ENCODE peak calls at places on chromosomes 1 and 21, in seven cellular contexts. J is HCT116, W is MM.1S, U is PC-3, C is GM23338, B is hepatocyte, H is SK-N-SH. F is an unnamed sample.
A peak's percentile ranks its signal among the peaks of the same experiment; 100 is the strongest.

GRCh38 chr1:51636765-51637522 is 20.1 kb downstream of the OSBPL9 start:
- DNase-seq in J (peak; percentile 70), W (no peak), U (peak; percentile 89), C (no peak), B (peak; percentile 23), H (no peak), F (peak; percentile 65)

GRCh38 chr1:89910780-89911179 is 84.1 kb upstream of the ZNF326 start:
- DNase-seq in J (peak; percentile 8), W (no peak), U (peak; percentile 37), C (peak; percentile 93), B (no peak), H (no peak), F (peak; percentile 73)

GRCh38 chr1:153597206-153597605 is 15.7 kb downstream of the S100A16 start:
- DNase-seq in J (no peak), W (no peak), U (peak; percentile 59), C (no peak), B (no peak), H (no peak), F (peak; percentile 68)

GRCh38 chr1:155759966-155760630 is 71.2 kb downstream of the DAP3 start:
- DNase-seq in J (no peak), W (no peak), U (peak; percentile 93), C (no peak), B (no peak), H (no peak), F (peak; percentile 55)

GRCh38 chr21:19237603-19238002 is 834.0 kb upstream of the TMPRSS15 start:
- DNase-seq in J (no peak), W (no peak), U (no peak), C (no peak), B (no peak), H (no peak), F (no peak)

GRCh38 chr21:16742116-16742515 is 770.7 kb upstream of the CXADR start:
- DNase-seq in J (no peak), W (no peak), U (no peak), C (no peak), B (no peak), H (no peak), F (no peak)

GRCh38 chr1:192133350-192133950 is 24.8 kb upstream of the RGS18 start:
- DNase-seq in J (no peak), W (no peak), U (peak; percentile 36), C (no peak), B (no peak), H (no peak), F (no peak)

GRCh38 chr1:4072754-4073153 is 172.7 kb upstream of the C1orf174 start:
- DNase-seq in J (no peak), W (no peak), U (no peak), C (no peak), B (no peak), H (no peak), F (no peak)

GRCh38 chr1:31701137-31701736 is 2.6 kb downstream of the COL16A1 start:
- DNase-seq in J (no peak), W (no peak), U (peak; percentile 96), C (no peak), B (peak; percentile 96), H (peak; percentile 86), F (peak; percentile 91)

GRCh38 chr1:14659913-14660312 is 61.4 kb downstream of the KAZN start:
- DNase-seq in J (no peak), W (no peak), U (no peak), C (no peak), B (no peak), H (peak; percentile 61), F (no peak)

GRCh38 chr1:155499953-155500621 is 62.5 kb downstream of the ASH1L start:
- DNase-seq in J (no peak), W (peak; percentile 55), U (no peak), C (peak; percentile 15), B (peak; percentile 48), H (peak; percentile 56), F (no peak)

GRCh38 chr1:244865028-244865371 is 657 bp upstream of the HNRNPU start:
- DNase-seq in J (no peak), W (no peak), U (no peak), C (peak; percentile 56), B (peak; percentile 39), H (peak; percentile 38), F (peak; percentile 26)

GRCh38 chr1:21352586-21352985 is 62.3 kb upstream of the ECE1 start:
- DNase-seq in J (no peak), W (no peak), U (no peak), C (no peak), B (no peak), H (no peak), F (no peak)

GRCh38 chr1:161838885-161839284 is 72.8 kb downstream of the ATF6 start:
- DNase-seq in J (no peak), W (no peak), U (no peak), C (no peak), B (no peak), H (no peak), F (no peak)

GRCh38 chr1:3231826-3232225 is 162.8 kb downstream of the PRDM16 start:
- DNase-seq in J (no peak), W (no peak), U (no peak), C (no peak), B (no peak), H (no peak), F (no peak)

GRCh38 chr1:114466334-114467014 is 44.5 kb downstream of the TRIM33 start:
- DNase-seq in J (no peak), W (no peak), U (no peak), C (peak; percentile 50), B (peak; percentile 58), H (no peak), F (no peak)

GRCh38 chr1:114468047-114468446 is 43.0 kb downstream of the TRIM33 start:
- DNase-seq in J (no peak), W (no peak), U (no peak), C (no peak), B (no peak), H (no peak), F (no peak)

GRCh38 chr1:114470681-114471080 is 40.3 kb downstream of the TRIM33 start:
- DNase-seq in J (no peak), W (no peak), U (no peak), C (no peak), B (no peak), H (no peak), F (no peak)

GRCh38 chr1:114467491-114467890 is 43.5 kb downstream of the TRIM33 start:
- DNase-seq in J (no peak), W (peak; percentile 14), U (no peak), C (no peak), B (no peak), H (no peak), F (no peak)

GRCh38 chr1:114468710-114469468 is 42.1 kb downstream of the TRIM33 start:
- DNase-seq in J (no peak), W (no peak), U (peak; percentile 92), C (no peak), B (no peak), H (no peak), F (no peak)
- H3K9me2 ChIP-seq in J (no peaks in the 10 kb centered on the region), W (no peaks in the 10 kb centered on the region), U (no peaks in the 10 kb centered on the region), C (no peaks in the 10 kb centered on the region), B (no peaks in the 10 kb centered on the region), H (no peaks in the 10 kb centered on the region), F (no peaks in the 10 kb centered on the region)

GRCh38 chr1:94121411-94121821 is 468 bp upstream of the ABCA4 start:
- DNase-seq in J (no peak), W (no peak), U (no peak), C (no peak), B (no peak), H (no peak), F (no peak)

GRCh38 chr1:94122201-94122970 is 1.4 kb upstream of the ABCA4 start:
- DNase-seq in J (no peak), W (no peak), U (no peak), C (no peak), B (no peak), H (no peak), F (no peak)

GRCh38 chr1:94126651-94127050 is 5.7 kb upstream of the ABCA4 start:
- DNase-seq in J (no peak), W (no peak), U (no peak), C (no peak), B (no peak), H (no peak), F (no peak)

GRCh38 chr1:94124538-94124937 is 3.6 kb upstream of the ABCA4 start:
- DNase-seq in J (no peak), W (no peak), U (no peak), C (no peak), B (no peak), H (no peak), F (no peak)

GRCh38 chr1:94125551-94126514 is 4.9 kb upstream of the ABCA4 start:
- DNase-seq in J (no peak), W (no peak), U (no peak), C (peak; percentile 54), B (peak; percentile 52), H (no peak), F (no peak)
- TF ChIP-seq CTCF in J (no peak), W (no peak), U (no peak), C (no peak), B (no peak), H (no peak), F (no peak)

GRCh38 chr1:197914510-197914909 is 2.7 kb upstream of the LHX9 start:
- DNase-seq in J (no peak), W (no peak), U (no peak), C (peak; percentile 68), B (no peak), H (no peak), F (no peak)

GRCh38 chr1:197912739-197913494 is 4.3 kb upstream of the LHX9 start:
- DNase-seq in J (no peak), W (no peak), U (no peak), C (peak; percentile 46), B (no peak), H (peak; percentile 12), F (no peak)

GRCh38 chr1:197911857-197912696 is 5.1 kb upstream of the LHX9 start:
- DNase-seq in J (no peak), W (no peak), U (no peak), C (peak; percentile 68), B (no peak), H (peak; percentile 19), F (no peak)

GRCh38 chr1:197915217-197915616 is 2.0 kb upstream of the LHX9 start:
- DNase-seq in J (no peak), W (no peak), U (no peak), C (peak; percentile 20), B (no peak), H (peak; percentile 15), F (no peak)

GRCh38 chr1:197913495-197914276 is 3.5 kb upstream of the LHX9 start:
- DNase-seq in J (no peak), W (no peak), U (no peak), C (peak; percentile 47), B (no peak), H (peak; percentile 7), F (no peak)
- H3K27me3 ChIP-seq in J (no peaks in the 10 kb centered on the region), W (peaks cover 97% of the 10 kb centered on the region), U (no peaks in the 10 kb centered on the region), C (peaks cover 100% of the 10 kb centered on the region), B (peaks cover 100% of the 10 kb centered on the region), H (no peaks in the 10 kb centered on the region), F (peaks cover 13% of the 10 kb centered on the region)

DNA sequence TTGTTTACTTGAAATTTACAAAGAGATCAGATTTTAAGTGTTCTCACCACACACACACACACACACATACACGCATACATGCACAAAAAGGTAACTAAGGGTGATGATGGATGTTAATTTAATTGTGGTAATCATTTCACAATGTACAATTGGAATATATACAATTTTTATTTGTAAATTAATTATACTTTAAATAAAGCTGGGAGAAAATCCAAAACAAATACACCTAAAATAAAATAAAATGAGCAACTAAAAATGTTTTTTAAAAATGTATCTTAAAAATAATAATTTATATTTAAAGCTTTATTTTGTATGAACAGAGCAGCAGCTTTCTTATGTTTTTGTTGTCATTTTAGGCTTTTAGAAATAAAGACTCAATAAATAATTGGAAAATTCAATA is 8.2 kb upstream of the INSL5 start:
- DNase-seq in J (no peak), W (no peak), U (no peak), C (no peak), B (no peak), H (no peak), F (no peak)
- H3K9me2 ChIP-seq in J (no peaks in the 10 kb centered on the region), W (no peaks in the 10 kb centered on the region), U (no peaks in the 10 kb centered on the region), C (no peaks in the 10 kb centered on the region), B (no peaks in the 10 kb centered on the region), H (no peaks in the 10 kb centered on the region), F (no peaks in the 10 kb centered on the region)

GRCh38 chr1:6002714-6003501 is 10.7 kb upstream of the NPHP4 start:
- DNase-seq in J (no peak), W (no peak), U (no peak), C (peak; percentile 36), B (no peak), H (peak; percentile 59), F (no peak)
- TF ChIP-seq CTCF in J (no peak), W (no peak), U (no peak), C (peak; percentile 21), B (no peak), H (no peak), F (no peak)